ENCODE peak calls at places on chromosome 11, in six cellular contexts. K is CD8-positive, alpha-beta T cell; H is activated CD4-positive, alpha-beta T cell treated with anti-CD3 and anti-CD28 coated beads for 36 hours; B is left lung; Z is RWPE2; Q is PC-3. A is an unnamed sample.
A peak's percentile ranks its signal among the peaks of the same experiment; 100 is the strongest.

GRCh38 chr11:23586188-23586587 is 725.9 kb upstream of the CCDC179 start:
- ATAC-seq in K (no peak), H (no peak), B (no peak), Z (no peak), Q (peak; percentile 78), A (no peak)

GRCh38 chr11:30346068-30346688 is 23.3 kb downstream of the ARL14EP start:
- ATAC-seq in K (peak; percentile 58), H (peak; percentile 63), B (peak; percentile 71), Z (peak; percentile 35), Q (peak; percentile 29), A (peak; percentile 47)

GRCh38 chr11:96306600-96306932 is 36.4 kb downstream of the MAML2 start:
- ATAC-seq in K (peak; percentile 10), H (no peak), B (peak; percentile 8), Z (peak; percentile 3), Q (no peak), A (no peak)

GRCh38 chr11:103398829-103399228 is 289.6 kb downstream of the DYNC2H1 start:
- ATAC-seq in K (no peak), H (no peak), B (no peak), Z (no peak), Q (no peak), A (no peak)

GRCh38 chr11:102313225-102313940 is 3.9 kb upstream of the BIRC3 start:
- ATAC-seq in K (no peak), H (no peak), B (no peak), Z (peak; percentile 2), Q (peak; percentile 16), A (no peak)

GRCh38 chr11:119491753-119492455 is 68.9 kb upstream of the THY1 start:
- ATAC-seq in K (no peak), H (no peak), B (no peak), Z (no peak), Q (no peak), A (no peak)

GRCh38 chr11:66326261-66327111 is 9.6 kb upstream of the CD248 start:
- ATAC-seq in K (peak; percentile 39), H (peak; percentile 19), B (no peak), Z (peak; percentile 33), Q (peak; percentile 9), A (peak; percentile 1)

GRCh38 chr11:117217141-117217609 is 14.7 kb downstream of the PCSK7 start:
- ATAC-seq in K (no peak), H (no peak), B (no peak), Z (no peak), Q (no peak), A (no peak)

GRCh38 chr11:2860636-2861035 is 24.9 kb downstream of the CDKN1C start:
- ATAC-seq in K (no peak), H (peak; percentile 84), B (no peak), Z (peak; percentile 40), Q (peak; percentile 79), A (no peak)

GRCh38 chr11:6258571-6258998 is 1.1 kb upstream of the CCKBR start:
- ATAC-seq in K (no peak), H (peak; percentile 43), B (peak; percentile 35), Z (peak; percentile 8), Q (no peak), A (no peak)

GRCh38 chr11:115503886-115504278 is 333 bp downstream of the CADM1 start:
- ATAC-seq in K (peak; percentile 5), H (no peak), B (peak; percentile 3), Z (no peak), Q (no peak), A (peak; percentile 10)

GRCh38 chr11:126231725-126232459 is 20.3 kb downstream of the FAM118B start:
- ATAC-seq in K (no peak), H (no peak), B (peak; percentile 92), Z (no peak), Q (peak; percentile 52), A (no peak)

A was measured in esophagus mucosa.